ENCODE peak calls at places on chromosomes 11 and 22, in eight cellular contexts. T is astrocyte of the cerebellum, U is left ventricle myocardium inferior, A is right atrium auricular region, W is activated B cell treated with CpG ODN at 0.5 μM for 24 hours, I is mammary epithelial cell, P is GM20000, L is fibroblast of lung. E is an unnamed sample.

GRCh38 chr11:122743949-122744876 is 88.7 kb downstream of the UBASH3B start:
- DNase-seq in I (no peak), U (no peak), A (no peak), W (peak; percentile 51), T (no peak), P (peak; percentile 71), L (no peak), E (no peak)

GRCh38 chr22:37457093-37457893 is 28.9 kb downstream of the MFNG start:
- DNase-seq in W (peak; percentile 71), T (peak; percentile 22), P (peak; percentile 84), L (peak; percentile 24), I (peak; percentile 67), U (peak; percentile 62), A (peak; percentile 68), E (peak; percentile 67)

GRCh38 chr11:76832365-76832764 is 28.4 kb upstream of the ACER3 start:
- DNase-seq in L (no peak), A (no peak), I (no peak), T (no peak), P (no peak), U (no peak), W (no peak), E (no peak)

GRCh38 chr11:103863497-103863896 is 172.9 kb upstream of the DDI1 start:
- DNase-seq in T (no peak), U (no peak), P (no peak), I (peak; percentile 40), A (no peak), L (peak; percentile 61), W (no peak), E (no peak)

GRCh38 chr11:127199306-127199801 is 198.8 kb upstream of the KIRREL3 start:
- DNase-seq in W (no peak), T (no peak), P (no peak), A (no peak), L (no peak), U (no peak), I (peak; percentile 18), E (no peak)

GRCh38 chr11:128336203-128336602 is 251.2 kb downstream of the ETS1 start:
- DNase-seq in W (no peak), L (peak; percentile 82), I (no peak), P (no peak), A (no peak), T (no peak), U (peak; percentile 50), E (no peak)

GRCh38 chr22:37801946-37802309 is 5.8 kb upstream of the GCAT start:
- DNase-seq in L (no peak), P (no peak), W (no peak), A (no peak), U (no peak), T (no peak), I (no peak), E (no peak)

GRCh38 chr11:66892926-66893325 is 36.1 kb downstream of the LRFN4 start:
- DNase-seq in A (no peak), W (no peak), T (no peak), U (no peak), L (peak; percentile 8), P (no peak), I (no peak), E (no peak)

GRCh38 chr11:36356201-36356600 is 60.1 kb downstream of the PRR5L start:
- DNase-seq in A (no peak), T (no peak), U (no peak), P (peak; percentile 46), I (no peak), W (no peak), L (peak; percentile 38), E (no peak)

GRCh38 chr11:15889972-15890371 is 466.4 kb downstream of the SOX6 start:
- DNase-seq in I (no peak), W (no peak), T (peak; percentile 9), A (no peak), U (no peak), L (peak; percentile 85), P (no peak), E (no peak)

GRCh38 chr11:9787981-9788521 is 124.2 kb downstream of the SWAP70 start:
- DNase-seq in I (peak; percentile 38), U (peak; percentile 34), L (peak; percentile 98), W (no peak), A (no peak), T (peak; percentile 90), P (no peak), E (no peak)

GRCh38 chr22:35987487-35987886 is 41.1 kb downstream of the RBFOX2 start:
- DNase-seq in W (no peak), P (no peak), T (no peak), I (no peak), L (peak; percentile 48), U (no peak), A (no peak), E (no peak)

GRCh38 chr11:96228472-96228871 is 114.5 kb downstream of the MAML2 start:
- DNase-seq in P (no peak), L (peak; percentile 97), U (peak; percentile 65), T (peak; percentile 93), I (peak; percentile 86), W (no peak), A (peak; percentile 87), E (peak; percentile 69)

GRCh38 chr22:42296381-42296853 is 26.0 kb upstream of the TCF20 start:
- DNase-seq in T (no peak), A (no peak), I (no peak), W (no peak), L (no peak), P (no peak), U (peak; percentile 51), E (no peak)

GRCh38 chr11:40388097-40388818 is 1071.2 kb downstream of the LRRC4C start:
- DNase-seq in U (no peak), P (no peak), I (no peak), T (no peak), W (no peak), L (peak; percentile 68), A (no peak), E (no peak)

GRCh38 chr11:8231979-8232378 is 31.7 kb downstream of the LMO1 start:
- DNase-seq in W (no peak), A (no peak), L (no peak), P (no peak), I (no peak), T (no peak), U (no peak), E (no peak)

GRCh38 chr11:40129276-40129675 is 1330.2 kb downstream of the LRRC4C start:
- DNase-seq in U (no peak), L (no peak), P (peak; percentile 4), A (no peak), W (no peak), T (no peak), I (no peak), E (no peak)

GRCh38 chr11:121293276-121293569 is 652 bp downstream of the SC5D start:
- DNase-seq in A (no peak), P (no peak), I (no peak), L (no peak), U (no peak), T (peak; percentile 1), W (no peak), E (no peak)

GRCh38 chr22:43956805-43957463 is 1.7 kb downstream of the SAMM50 start:
- DNase-seq in P (no peak), I (no peak), L (no peak), U (no peak), T (no peak), A (no peak), W (no peak), E (no peak)

DNA sequence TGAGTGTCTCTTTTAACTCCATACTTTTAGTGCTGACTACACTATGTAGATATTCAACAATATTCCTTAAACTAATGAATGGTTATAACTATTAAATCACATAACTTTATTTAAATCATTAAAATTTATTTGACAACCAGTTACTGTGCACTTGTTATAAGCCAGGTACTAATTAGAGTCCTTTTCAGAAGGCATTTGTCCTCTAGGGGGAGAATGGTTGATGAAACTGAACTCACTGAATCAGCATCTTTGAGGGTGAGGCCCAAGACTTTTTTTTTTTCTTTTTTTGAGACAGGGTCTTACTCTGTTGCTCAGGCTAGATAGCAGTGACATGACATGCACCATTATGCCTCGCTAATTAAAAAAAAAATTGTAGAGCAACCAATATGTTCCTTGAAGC is 515.6 kb upstream of the CCDC90B start:
- DNase-seq in L (no peak), A (no peak), T (no peak), I (no peak), U (no peak), P (no peak), W (no peak), E (no peak)
- TF ChIP-seq CTCF in L (peak; percentile 18), A (no peak), T (peak; percentile 18), I (peak; percentile 22), U (no peak), P (no peak), W (no peak), E (peak; percentile 19)

DNA sequence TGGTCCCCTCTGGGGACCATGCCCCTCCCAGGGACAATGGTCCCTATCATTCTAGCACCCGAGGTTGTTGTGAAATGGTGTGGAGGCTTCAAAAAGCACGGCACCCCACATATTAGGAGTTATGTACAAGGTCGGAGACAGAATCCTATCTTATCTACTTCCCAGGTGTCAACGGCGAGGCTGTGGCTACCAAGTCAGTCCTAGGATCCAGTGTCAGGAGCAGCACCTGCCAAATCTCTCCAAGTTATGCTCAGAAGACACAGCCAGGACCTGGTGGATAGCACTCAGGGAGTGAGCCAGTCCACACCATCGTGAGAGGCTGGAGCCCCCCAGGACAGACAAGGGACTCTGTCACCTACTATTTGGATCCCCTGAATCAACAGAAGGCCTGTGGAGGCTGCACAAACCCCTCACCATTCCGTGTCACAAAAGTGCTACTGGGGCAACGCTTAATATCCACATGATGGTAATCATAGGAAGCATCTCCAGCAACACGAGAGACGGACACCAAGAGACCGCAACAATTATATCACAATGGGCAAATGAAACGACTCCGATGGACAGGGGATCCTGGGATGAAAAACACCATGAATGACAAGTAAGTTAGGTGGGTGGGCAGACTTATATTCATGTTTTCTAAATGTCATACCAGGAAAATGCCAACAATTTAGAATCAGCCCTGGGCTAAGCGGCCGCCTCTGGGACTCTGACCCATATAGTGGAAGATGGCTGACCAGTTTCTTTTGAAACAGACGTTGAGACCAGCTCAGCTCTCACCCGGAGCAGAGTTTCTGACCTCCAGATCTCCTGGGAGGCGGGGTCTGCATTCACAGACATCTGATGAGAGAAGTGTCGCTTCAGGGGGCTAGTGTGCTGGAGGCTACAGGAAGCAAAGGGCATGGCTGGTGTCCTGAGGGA is 108.4 kb downstream of the MED15 start:
- DNase-seq in L (no peak), W (no peak), I (no peak), A (no peak), P (no peak), U (no peak), T (no peak), E (no peak)
- TF ChIP-seq CTCF in L (no peak), W (no peak), I (no peak), A (no peak), P (no peak), U (no peak), T (no peak), E (no peak)

GRCh38 chr22:31625661-31626426 is 36.2 kb downstream of the PISD start:
- DNase-seq in A (no peak), W (no peak), I (no peak), T (no peak), P (no peak), U (peak; percentile 37), L (peak; percentile 40), E (no peak)
- TF ChIP-seq CTCF in A (no peak), W (no peak), I (no peak), T (no peak), P (no peak), U (no peak), L (no peak), E (no peak)

DNA sequence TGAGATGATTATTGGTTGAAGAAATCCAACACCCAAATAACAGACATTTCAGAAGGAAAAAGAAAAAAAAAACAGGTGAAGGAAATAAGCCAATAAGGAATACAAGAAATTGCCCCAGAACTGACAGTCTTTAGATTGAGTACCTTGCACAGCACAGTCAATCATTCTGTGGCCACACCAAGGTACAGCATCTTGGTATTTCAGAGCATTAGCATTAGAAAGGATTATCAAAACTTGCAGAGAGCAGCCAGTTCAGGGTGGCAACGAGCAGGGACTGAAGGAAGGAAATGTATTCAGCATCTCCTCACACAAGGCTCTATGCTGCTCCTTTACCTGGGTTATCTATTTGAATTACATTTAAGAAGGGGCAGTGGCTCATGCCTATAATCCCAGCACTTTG is 2.1 kb downstream of the ADA2 start:
- DNase-seq in I (no peak), W (no peak), T (no peak), A (no peak), L (no peak), P (no peak), U (no peak), E (no peak)
- TF ChIP-seq CTCF in I (no peak), W (no peak), T (no peak), A (no peak), L (no peak), P (no peak), U (no peak), E (no peak)